ENCODE peak calls at places on chromosomes 5 and 9, in four cellular contexts. Q is heart right ventricle, S is GM23338, E is heart left ventricle. Z is an unnamed sample.
A peak's percentile ranks its signal among the peaks of the same experiment; 100 is the strongest.

GRCh38 chr9:108049026-108049591 is 559.5 kb upstream of the KLF4 start:
- DNase-seq in E (no peak), Q (no peak), S (no peak), Z (no peak)

GRCh38 chr5:41871866-41872265 is 1.6 kb upstream of the OXCT1 start:
- DNase-seq in S (no peak), E (no peak), Q (no peak), Z (no peak)

GRCh38 chr9:23441275-23441674 is 384.8 kb downstream of the ELAVL2 start:
- DNase-seq in E (no peak), S (no peak), Q (no peak), Z (no peak)

GRCh38 chr5:80745490-80745889 is 90.7 kb upstream of the DHFR start:
- DNase-seq in Q (no peak), E (no peak), S (no peak), Z (no peak)

GRCh38 chr5:114152656-114153360 is 209.1 kb upstream of the KCNN2 start:
- DNase-seq in Q (no peak), S (no peak), E (no peak), Z (no peak)

GRCh38 chr5:158154226-158155005 is 295.5 kb upstream of the CLINT1 start:
- DNase-seq in E (no peak), Q (no peak), S (no peak), Z (no peak)

GRCh38 chr5:130164966-130165365 is 260.7 kb downstream of the CHSY3 start:
- DNase-seq in S (no peak), E (no peak), Q (no peak), Z (no peak)

GRCh38 chr5:72523960-72524582 is 16.9 kb upstream of the ZNF366 start:
- DNase-seq in Q (no peak), S (peak; percentile 77), E (no peak), Z (no peak)

GRCh38 chr9:111052831-111053230 is 14.6 kb upstream of the LPAR1 start:
- DNase-seq in E (no peak), S (no peak), Q (no peak), Z (no peak)

GRCh38 chr9:130651221-130651620 is 13.2 kb upstream of the PRDM12 start:
- DNase-seq in Q (no peak), S (no peak), E (no peak), Z (no peak)

GRCh38 chr5:112554089-112554977 is 135.3 kb upstream of the EPB41L4A start:
- DNase-seq in E (no peak), Q (no peak), S (no peak), Z (no peak)

GRCh38 chr5:130520211-130520610 is 615.9 kb downstream of the CHSY3 start:
- DNase-seq in Q (no peak), S (peak; percentile 28), E (no peak), Z (no peak)

GRCh38 chr5:107937198-107937597 is 266.5 kb upstream of the EFNA5 start:
- DNase-seq in S (peak; percentile 59), E (no peak), Q (no peak), Z (no peak)

GRCh38 chr9:84852902-84853301 is 183.4 kb downstream of the NTRK2 start:
- DNase-seq in S (no peak), E (no peak), Q (no peak), Z (no peak)

GRCh38 chr9:114284316-114285060 is 38.4 kb upstream of the ORM1 start:
- DNase-seq in E (peak; percentile 48), Q (no peak), S (no peak), Z (no peak)

GRCh38 chr5:17089001-17089400 is 128.4 kb upstream of the BASP1 start:
- DNase-seq in S (no peak), E (no peak), Q (no peak), Z (no peak)

GRCh38 chr5:124932791-124933600 is 186.6 kb upstream of the ZNF608 start:
- DNase-seq in S (no peak), Q (no peak), E (no peak), Z (no peak)

GRCh38 chr5:116536279-116537161 is 38.1 kb downstream of the SEMA6A start:
- DNase-seq in Q (no peak), S (no peak), E (no peak), Z (no peak)

GRCh38 chr5:29054694-29055093 is 2016.3 kb upstream of the CDH9 start:
- DNase-seq in E (no peak), Q (no peak), S (no peak), Z (no peak)

GRCh38 chr9:34651876-34652602 is at the start of gene IL11RA:
- DNase-seq in S (peak; percentile 96), Q (peak; percentile 91), E (peak; percentile 91), Z (no peak)

GRCh38 chr5:172544371-172545120 is 90.2 kb upstream of the SH3PXD2B start:
- DNase-seq in S (no peak), Q (no peak), E (no peak), Z (no peak)

GRCh38 chr5:151551985-151552384 is 39.1 kb downstream of the FAT2 start:
- DNase-seq in S (no peak), Q (no peak), E (no peak), Z (no peak)

GRCh38 chr5:71576241-71576640 is 10.9 kb upstream of the MCCC2 start:
- DNase-seq in E (no peak), S (no peak), Q (no peak), Z (no peak)

GRCh38 chr5:147892696-147893296 is 13.5 kb downstream of the C5orf46 start:
- DNase-seq in Q (no peak), S (peak; percentile 75), E (no peak), Z (no peak)

GRCh38 chr9:114409103-114409780 is 21.5 kb upstream of the AKNA start:
- DNase-seq in S (peak; percentile 45), E (no peak), Q (no peak), Z (no peak)

GRCh38 chr5:172739385-172739784 is 31.6 kb downstream of the DUSP1 start:
- DNase-seq in E (no peak), Q (no peak), S (no peak), Z (no peak)

GRCh38 chr5:61837788-61838187 is 468.2 kb upstream of the KIF2A start:
- DNase-seq in Q (no peak), S (no peak), E (no peak), Z (no peak)

GRCh38 chr5:128534729-128535128 is 3.3 kb downstream of the FBN2 start:
- DNase-seq in Q (no peak), E (no peak), S (no peak), Z (no peak)

GRCh38 chr9:129400971-129401622 is 219.8 kb downstream of the C9orf50 start:
- DNase-seq in E (peak; percentile 54), Q (no peak), S (no peak), Z (no peak)

GRCh38 chr5:178247481-178248456 is 15.2 kb upstream of the PHYKPL start:
- DNase-seq in S (peak; percentile 40), Q (no peak), E (no peak), Z (no peak)
- TF ChIP-seq CTCF in S (peak; percentile 33), Q (no peak), E (no peak), Z (no peak)

GRCh38 chr5:109340351-109340750 is 69.4 kb downstream of the PJA2 start:
- DNase-seq in E (no peak), Q (no peak), S (no peak), Z (no peak)
- H3K27ac ChIP-seq in E (no peak overlapping the region), Q (no peak overlapping the region), S (no peak overlapping the region), Z (no peak overlapping the region)

DNA sequence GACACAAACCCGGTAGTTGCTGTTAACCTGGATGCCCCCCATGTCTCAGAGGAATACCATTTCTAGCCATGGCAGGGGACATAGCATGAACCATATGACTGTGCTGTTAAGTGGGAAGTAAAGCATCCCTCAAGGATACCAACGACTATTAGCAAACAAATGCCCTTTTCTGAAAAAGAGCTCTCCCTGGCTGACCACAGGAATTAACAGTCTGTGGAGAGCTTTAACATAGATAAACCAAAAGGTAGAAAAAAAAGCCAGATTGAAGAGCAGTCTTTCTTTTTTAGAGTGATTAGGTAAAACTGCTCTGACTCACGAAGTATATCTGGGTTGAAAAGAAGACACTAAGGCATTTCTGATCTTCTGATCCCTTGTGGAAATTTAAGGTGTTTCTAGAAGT is 532.7 kb upstream of the DMAC1 start:
- DNase-seq in S (no peak), Q (no peak), E (no peak), Z (no peak)
- H3K4me3 ChIP-seq in S (no peak overlapping the region), Q (no peak overlapping the region), E (no peak overlapping the region), Z (no peak overlapping the region)

GRCh38 chr9:117677578-117677977 is 26.6 kb upstream of the TLR4 start:
- DNase-seq in E (no peak), S (no peak), Q (no peak), Z (no peak)
- TF ChIP-seq CTCF in E (no peak), S (no peak), Q (no peak), Z (no peak)